ENCODE peak calls at places on chromosomes 6 and 20, in five cellular contexts. D, X, A, P and Z are unnamed samples.

GRCh38 chr6:158417760-158418098 is 105.5 kb downstream of the TULP4 start:
- DNase-seq in D (no peak), P (no peak), A (no peak), X (peak; percentile 57), Z (no peak)

GRCh38 chr6:75202676-75203131 is 3.1 kb downstream of the COL12A1 start:
- DNase-seq in A (no peak), P (peak; percentile 61), D (peak; percentile 21), X (no peak), Z (no peak)

GRCh38 chr6:111600588-111601440 is 4.9 kb downstream of the TRAF3IP2 start:
- DNase-seq in X (no peak), D (no peak), A (no peak), P (no peak), Z (no peak)

GRCh38 chr6:36979343-36979742 is 6.7 kb downstream of the MTCH1 start:
- DNase-seq in X (peak; percentile 31), A (peak; percentile 69), P (peak; percentile 76), D (no peak), Z (peak; percentile 49)

GRCh38 chr6:43667245-43668150 is 20.1 kb downstream of the MRPS18A start:
- DNase-seq in P (peak; percentile 81), X (peak; percentile 23), D (peak; percentile 84), A (peak; percentile 75), Z (peak; percentile 72)

GRCh38 chr6:28371706-28372451 is 22.1 kb downstream of the ZKSCAN3 start:
- DNase-seq in X (no peak), P (no peak), D (no peak), A (no peak), Z (no peak)

GRCh38 chr6:137112067-137112355 is 61.4 kb downstream of the IL22RA2 start:
- DNase-seq in X (peak; percentile 72), P (no peak), A (no peak), D (no peak), Z (no peak)

GRCh38 chr6:147508073-147508870 is at the start of gene SAMD5:
- DNase-seq in D (peak; percentile 87), A (peak; percentile 62), X (peak; percentile 4), P (peak; percentile 41), Z (no peak)

GRCh38 chr6:35014786-35015185 is 125.7 kb downstream of the ANKS1A start:
- DNase-seq in D (no peak), X (peak; percentile 61), A (no peak), P (no peak), Z (no peak)

GRCh38 chr6:27156874-27157460 is 90.5 kb upstream of the PRSS16 start:
- DNase-seq in A (no peak), X (no peak), P (no peak), D (peak; percentile 40), Z (no peak)

GRCh38 chr6:165585060-165585459 is 78.0 kb downstream of the PDE10A start:
- DNase-seq in A (no peak), X (no peak), D (no peak), P (no peak), Z (no peak)

GRCh38 chr6:98831057-98832031 is 3.0 kb upstream of the POU3F2 start:
- DNase-seq in P (no peak), X (no peak), A (no peak), D (peak; percentile 60), Z (peak; percentile 43)

GRCh38 chr6:10957414-10957886 is 70.6 kb downstream of the SYCP2L start:
- DNase-seq in D (no peak), X (no peak), P (no peak), A (no peak), Z (no peak)

GRCh38 chr20:1215386-1216170 is 10.3 kb upstream of the RAD21L1 start:
- DNase-seq in A (no peak), D (no peak), P (no peak), X (no peak), Z (no peak)
- TF ChIP-seq CTCF in A (no peak), D (no peak), P (no peak), X (no peak), Z (no peak)

GRCh38 chr20:24701668-24702067 is 232.2 kb downstream of the SYNDIG1 start:
- DNase-seq in X (no peak), A (no peak), P (no peak), D (no peak), Z (no peak)
- TF ChIP-seq CTCF in X (no peak), A (no peak), P (no peak), D (no peak), Z (no peak)

GRCh38 chr6:105500693-105501092 is 97.8 kb upstream of the PREP start:
- DNase-seq in X (no peak), P (no peak), D (no peak), A (no peak), Z (no peak)
- TF ChIP-seq CTCF in X (peak; percentile 30), P (no peak), D (peak; percentile 32), A (no peak), Z (no peak)

GRCh38 chr6:156098858-156099257 is 643.2 kb upstream of the NOX3 start:
- DNase-seq in P (no peak), A (no peak), D (no peak), X (no peak), Z (no peak)

GRCh38 chr6:156107514-156108150 is 652.0 kb upstream of the NOX3 start:
- DNase-seq in X (no peak), A (no peak), P (no peak), D (peak; percentile 45), Z (no peak)

DNA sequence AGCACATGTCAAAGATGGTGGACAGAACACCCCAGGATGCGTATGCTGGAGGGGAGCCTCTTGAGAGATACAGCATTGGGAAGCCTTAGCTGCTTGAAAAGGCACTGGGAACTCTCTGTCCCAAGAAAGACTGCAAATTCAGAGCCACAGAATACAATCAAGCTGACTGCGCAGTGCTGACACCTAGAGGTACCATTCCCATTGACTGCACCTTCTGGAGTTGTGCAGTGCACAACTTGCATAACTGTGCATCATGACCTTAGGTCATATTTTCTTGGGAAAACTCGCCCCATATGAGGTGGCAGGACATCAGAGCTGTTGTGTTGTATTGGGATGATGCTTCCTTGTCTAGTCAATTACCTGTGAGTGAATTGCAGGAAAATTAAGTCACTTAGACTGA is 646.5 kb upstream of the NOX3 start:
- DNase-seq in X (peak; percentile 28), P (no peak), A (no peak), D (peak; percentile 5), Z (no peak)
- TF ChIP-seq CTCF in X (peak; percentile 70), P (no peak), A (no peak), D (peak; percentile 43), Z (no peak)

DNA sequence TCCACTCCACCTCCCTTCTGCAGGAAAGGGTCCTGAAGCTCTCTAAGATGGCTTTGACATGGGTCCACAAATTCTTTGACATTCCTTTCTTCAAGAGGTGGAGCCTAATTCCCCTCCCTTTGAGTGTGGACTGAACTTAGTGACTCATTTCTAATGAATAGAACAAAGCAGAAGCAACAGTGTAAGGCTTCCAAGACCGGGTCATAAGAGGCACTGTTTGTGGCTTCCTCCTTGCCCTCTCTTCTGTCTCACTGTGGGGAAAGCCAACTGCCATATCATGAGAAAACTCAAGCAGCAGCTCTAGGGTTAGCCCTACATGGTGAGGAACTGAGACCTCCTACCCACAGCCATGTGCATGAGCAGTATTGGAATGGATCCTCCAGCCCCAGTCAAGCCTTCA is 5.9 kb upstream of the CDK5RAP1 start:
- DNase-seq in A (no peak), X (no peak), P (no peak), D (no peak), Z (no peak)
- TF ChIP-seq CTCF in A (no peak), X (no peak), P (no peak), D (no peak), Z (no peak)

GRCh38 chr20:50070361-50070760 is 42.6 kb downstream of the UBE2V1 start:
- DNase-seq in X (no peak), D (no peak), A (peak; percentile 25), P (peak; percentile 15), Z (peak; percentile 30)
- TF ChIP-seq CTCF in X (no peak), D (no peak), A (no peak), P (no peak), Z (no peak)

GRCh38 chr6:41334482-41335023 is 855 bp upstream of the NCR2 start:
- DNase-seq in D (no peak), A (no peak), X (no peak), P (no peak), Z (no peak)
- TF ChIP-seq CTCF in D (peak; percentile 35), A (no peak), X (peak; percentile 35), P (no peak), Z (no peak)

GRCh38 chr20:64159711-64160110 is 4.5 kb upstream of the MYT1 start:
- DNase-seq in X (no peak), D (no peak), A (no peak), P (no peak), Z (no peak)
- TF ChIP-seq CTCF in X (no peak), D (no peak), A (no peak), P (no peak), Z (no peak)

DNA sequence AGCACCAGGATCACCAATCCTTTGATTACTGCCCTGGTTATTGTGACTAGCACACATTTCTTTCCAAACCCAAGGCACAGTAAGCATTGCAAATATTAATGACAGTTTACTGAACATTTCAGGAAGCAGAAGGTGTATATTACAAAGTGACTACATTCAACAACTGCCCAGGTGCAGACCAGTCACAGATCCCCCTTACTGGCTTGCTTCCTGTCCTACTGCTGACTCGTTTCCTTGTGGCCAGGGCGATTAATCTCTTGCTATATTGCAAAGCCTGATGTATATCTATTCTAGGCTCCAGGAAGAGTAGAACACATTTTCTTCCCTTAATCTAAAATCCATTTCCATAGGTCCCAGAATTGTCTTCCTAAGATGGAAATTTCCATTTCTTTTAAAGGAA is 77.2 kb upstream of the EPHA7 start:
- DNase-seq in D (no peak), X (no peak), P (no peak), A (no peak), Z (no peak)
- TF ChIP-seq CTCF in D (no peak), X (no peak), P (no peak), A (no peak), Z (no peak)

GRCh38 chr6:6105472-6106036 is 98.8 kb upstream of the NRN1 start:
- DNase-seq in D (peak; percentile 35), X (no peak), A (no peak), P (no peak), Z (no peak)
- TF ChIP-seq CTCF in D (peak; percentile 63), X (no peak), A (no peak), P (no peak), Z (no peak)